ENCODE peak calls at places on chromosomes 6 and 20, in eight cellular contexts. K is aorta, U is endothelial cell, F is RPMI7951, B is memory B cell, D is Ammon's horn, P is SJSA1, V is amniotic stem cell. T is an unnamed sample.

GRCh38 chr6:164346631-164347030 is 932.1 kb downstream of the QKI start:
- DNase-seq in K (no peak), U (no peak), F (no peak), B (no peak), D (no peak), P (no peak), V (no peak), T (no peak)

GRCh38 chr6:133699986-133700385 is 188.9 kb upstream of the TCF21 start:
- DNase-seq in K (no peak), U (no peak), F (no peak), B (no peak), D (no peak), P (no peak), V (no peak), T (no peak)

GRCh38 chr6:53646606-53647005 is 18.9 kb downstream of the KLHL31 start:
- DNase-seq in K (no peak), U (no peak), F (no peak), B (no peak), D (no peak), P (no peak), V (no peak), T (no peak)

GRCh38 chr20:61500791-61501321 is 248.8 kb downstream of the CDH4 start:
- DNase-seq in K (no peak), U (peak; percentile 21), F (peak; percentile 34), B (no peak), D (no peak), P (no peak), V (no peak), T (no peak)

GRCh38 chr6:36414481-36414880 is 27.0 kb upstream of the ETV7 start:
- DNase-seq in K (no peak), U (no peak), F (no peak), B (no peak), D (no peak), P (no peak), V (no peak), T (no peak)

GRCh38 chr6:165574770-165575549 is 88.1 kb downstream of the PDE10A start:
- DNase-seq in K (no peak), U (no peak), F (no peak), B (no peak), D (no peak), P (no peak), V (no peak), T (no peak)

GRCh38 chr6:90162648-90163409 is 133.8 kb downstream of the BACH2 start:
- DNase-seq in K (no peak), U (no peak), F (no peak), B (no peak), D (no peak), P (no peak), V (no peak), T (no peak)

GRCh38 chr20:22577515-22578220 is 6.7 kb downstream of the FOXA2 start:
- DNase-seq in K (no peak), U (peak; percentile 20), F (no peak), B (no peak), D (no peak), P (no peak), V (no peak), T (no peak)

GRCh38 chr6:13172294-13172693 is 156.0 kb downstream of the TBC1D7 start:
- DNase-seq in K (no peak), U (no peak), F (no peak), B (no peak), D (no peak), P (no peak), V (no peak), T (no peak)

GRCh38 chr20:19867074-19867473 is 109.0 kb downstream of the RIN2 start:
- DNase-seq in K (no peak), U (no peak), F (peak; percentile 49), B (no peak), D (no peak), P (no peak), V (no peak), T (no peak)

GRCh38 chr6:128029841-128030240 is 129.0 kb upstream of the THEMIS start:
- DNase-seq in K (no peak), U (no peak), F (no peak), B (no peak), D (no peak), P (no peak), V (no peak), T (no peak)

GRCh38 chr6:151059612-151060095 is 180.1 kb upstream of the AKAP12 start:
- DNase-seq in K (no peak), U (no peak), F (peak; percentile 60), B (no peak), D (no peak), P (no peak), V (no peak), T (no peak)

GRCh38 chr6:169231790-169232506 is 21.7 kb downstream of the THBS2 start:
- DNase-seq in K (no peak), U (no peak), F (no peak), B (no peak), D (no peak), P (no peak), V (no peak), T (no peak)

GRCh38 chr6:35146453-35146852 is 5.3 kb upstream of the TCP11 start:
- DNase-seq in K (peak; percentile 67), U (peak; percentile 66), F (peak; percentile 68), B (no peak), D (peak; percentile 67), P (peak; percentile 73), V (no peak), T (no peak)

T was measured in GM19239.